ENCODE peak calls at places on chromosome 19, in five cellular contexts. W is astrocyte, S is PC-3, L is cardiac muscle cell, C is heart right ventricle. Z is an unnamed sample.

GRCh38 chr19:7973883-7974282 is 30.4 kb upstream of the TIMM44 start:
- DNase-seq in S (no peak), W (no peak), C (peak), L (no peak), Z (no peak)

GRCh38 chr19:51441410-51442390 is 16.6 kb downstream of the SIGLEC8 start:
- DNase-seq in W (no peak), L (no peak), C (no peak), S (peak), Z (no peak)

GRCh38 chr19:49591731-49592485 is 926 bp downstream of the PRR12 start:
- DNase-seq in L (peak), S (peak), W (no peak), C (peak), Z (no peak)

GRCh38 chr19:17757125-17757524 is 5.8 kb downstream of the FCHO1 start:
- DNase-seq in W (peak), L (no peak), S (peak), C (peak), Z (peak)

GRCh38 chr19:35347930-35348298 is 212 bp downstream of the FFAR1 start:
- DNase-seq in W (no peak), S (no peak), L (no peak), C (no peak), Z (no peak)

GRCh38 chr19:50357178-50358100 is 8.0 kb downstream of the NAPSA start:
- DNase-seq in S (peak), L (peak), C (peak), W (peak), Z (no peak)

GRCh38 chr19:28908941-28909340 is 304.0 kb downstream of the UQCRFS1 start:
- DNase-seq in C (no peak), L (no peak), W (no peak), S (no peak), Z (no peak)

GRCh38 chr19:23762884-23763711 is 4.4 kb upstream of the ZNF681 start:
- DNase-seq in C (peak), L (peak), W (peak), S (peak), Z (peak)

GRCh38 chr19:45790942-45791341 is 1.7 kb downstream of the DMWD start:
- DNase-seq in L (no peak), C (peak), S (no peak), W (no peak), Z (no peak)

GRCh38 chr19:13984875-13985741 is 21.0 kb downstream of the RFX1 start:
- DNase-seq in C (no peak), L (no peak), W (no peak), S (no peak), Z (no peak)

GRCh38 chr19:16737909-16738308 is 18.3 kb downstream of the NWD1 start:
- DNase-seq in W (no peak), L (no peak), C (no peak), S (no peak), Z (no peak)

GRCh38 chr19:33687761-33688656 is 66.3 kb downstream of the CHST8 start:
- DNase-seq in W (no peak), S (no peak), C (no peak), L (no peak), Z (no peak)

GRCh38 chr19:16315825-16316505 is 8.7 kb upstream of the KLF2 start:
- DNase-seq in C (peak), S (peak), W (peak), L (peak), Z (no peak)

GRCh38 chr19:35351441-35352176 is 3.9 kb downstream of the FFAR1 start:
- DNase-seq in W (no peak), S (no peak), C (no peak), L (no peak), Z (no peak)

GRCh38 chr19:46068345-46069258 is 27.8 kb upstream of the IGFL4 start:
- DNase-seq in C (no peak), W (peak), L (no peak), S (peak), Z (no peak)

GRCh38 chr19:52688335-52688734 is 46.5 kb downstream of the ZNF611 start:
- DNase-seq in W (no peak), L (no peak), S (no peak), C (no peak), Z (no peak)

GRCh38 chr19:28519950-28520861 is 692.7 kb downstream of the UQCRFS1 start:
- DNase-seq in W (peak), S (peak), L (no peak), C (no peak), Z (peak)

GRCh38 chr19:42461700-42462324 is 19.1 kb upstream of the CXCL17 start:
- DNase-seq in S (no peak), W (no peak), C (peak), L (no peak), Z (no peak)

GRCh38 chr19:37303591-37304171 is 67.2 kb upstream of the ZNF527 start:
- DNase-seq in S (no peak), W (no peak), L (peak), C (no peak), Z (no peak)

GRCh38 chr19:27860309-27860934 is 1352.5 kb downstream of the UQCRFS1 start:
- DNase-seq in W (no peak), C (no peak), L (no peak), S (no peak), Z (no peak)

GRCh38 chr19:56132316-56132822 is 8.7 kb upstream of the ZNF444 start:
- DNase-seq in C (peak), L (peak), S (no peak), W (peak), Z (no peak)

GRCh38 chr19:50759886-50760285 is 10.4 kb upstream of the GPR32 start:
- DNase-seq in S (peak), C (no peak), L (no peak), W (no peak), Z (no peak)

GRCh38 chr19:7941895-7942596 is 1.4 kb downstream of the TIMM44 start:
- DNase-seq in C (no peak), S (no peak), L (no peak), W (no peak), Z (no peak)

GRCh38 chr19:56170261-56170660 is 5.5 kb upstream of the GALP start:
- DNase-seq in W (peak), C (peak), L (no peak), S (peak), Z (no peak)

GRCh38 chr19:4185413-4186086 is 3.1 kb downstream of the ANKRD24 start:
- DNase-seq in C (no peak), L (no peak), S (no peak), W (no peak), Z (no peak)

GRCh38 chr19:46892252-46893179 is 31.7 kb downstream of the ARHGAP35 start:
- DNase-seq in C (no peak), S (no peak), W (no peak), L (no peak), Z (peak)

GRCh38 chr19:17772172-17772571 is 20.9 kb downstream of the FCHO1 start:
- DNase-seq in L (no peak), C (no peak), W (no peak), S (peak), Z (no peak)

DNA sequence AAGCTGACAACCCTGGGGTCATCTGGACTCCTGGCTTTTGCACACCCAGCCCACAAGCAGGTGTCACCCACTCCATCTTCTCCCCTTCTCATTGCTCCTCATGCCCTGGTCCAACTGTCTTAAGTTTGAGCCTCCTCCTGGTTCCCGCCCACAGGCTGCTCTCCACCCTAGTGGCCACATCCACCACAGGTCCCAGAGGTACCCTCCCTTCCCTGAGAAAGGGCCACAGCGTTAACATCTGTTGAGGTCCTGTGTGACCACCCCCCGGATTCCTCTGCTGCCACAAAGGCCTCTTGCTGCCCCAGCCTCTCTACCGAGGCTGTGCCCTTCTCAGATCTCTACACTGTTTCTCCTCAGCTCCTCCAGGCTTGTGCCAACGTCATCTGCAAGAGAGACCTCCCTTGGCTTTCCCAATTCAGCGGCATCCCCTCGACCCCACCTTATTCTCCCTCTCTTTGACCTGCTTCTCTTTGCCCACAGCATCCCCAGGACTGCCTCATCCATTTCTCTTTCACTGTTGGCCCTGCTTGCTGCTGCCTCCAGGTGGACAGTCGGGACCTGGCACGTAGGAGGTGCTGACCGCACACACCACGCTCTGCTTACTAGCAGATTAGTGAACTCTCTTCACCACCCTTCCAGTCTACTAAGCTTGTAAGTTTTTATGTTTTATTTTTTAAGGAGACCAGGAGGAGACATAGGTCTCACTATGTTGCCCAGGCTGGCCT is 33.3 kb downstream of the SUGP2 start:
- DNase-seq in C (no peak), L (no peak), S (no peak), W (no peak), Z (no peak)
- TF ChIP-seq CTCF in C (no peak), L (peak), S (peak), W (peak), Z (peak)

GRCh38 chr19:5593245-5593962 is 25.7 kb upstream of the TINCR start:
- DNase-seq in L (no peak), W (no peak), C (no peak), S (no peak), Z (no peak)
- TF ChIP-seq CTCF in L (no peak), W (no peak), C (no peak), S (no peak), Z (no peak)

GRCh38 chr19:9914315-9915207 is 21.8 kb downstream of the OLFM2 start:
- DNase-seq in S (peak), L (peak), W (peak), C (peak), Z (peak)
- TF ChIP-seq CTCF in S (peak), L (peak), W (peak), C (peak), Z (peak)

DNA sequence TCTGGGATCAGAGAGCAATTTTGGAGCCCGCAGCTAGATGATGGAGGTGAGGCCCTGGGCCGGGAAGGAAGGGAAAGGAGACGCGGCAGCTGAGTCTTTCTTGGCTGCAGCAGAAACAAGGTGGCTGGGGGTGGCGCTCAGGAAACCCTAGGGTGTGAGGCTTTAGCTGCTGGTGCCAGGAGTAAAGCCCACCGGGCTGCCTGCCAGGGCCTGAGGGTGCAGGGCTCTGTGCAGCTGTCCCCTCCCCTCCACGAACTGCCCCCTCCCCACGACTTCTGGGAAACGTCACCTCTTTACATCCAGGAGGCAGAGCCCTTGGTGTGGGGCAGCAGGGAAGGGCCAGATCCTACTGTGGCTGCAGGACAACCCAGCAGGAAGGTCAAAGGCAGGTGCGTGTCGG is 307.1 kb downstream of the ZNF536 start:
- DNase-seq in C (no peak), W (no peak), L (no peak), S (no peak), Z (no peak)
- TF ChIP-seq CTCF in C (no peak), W (no peak), L (no peak), S (no peak), Z (no peak)

GRCh38 chr19:15122331-15123030 is 15.3 kb downstream of the SYDE1 start:
- DNase-seq in L (no peak), C (no peak), W (no peak), S (no peak), Z (no peak)

GRCh38 chr19:15118248-15118647 is 11.0 kb downstream of the SYDE1 start:
- DNase-seq in W (no peak), S (no peak), C (no peak), L (no peak), Z (no peak)

GRCh38 chr19:15118789-15119494 is 11.7 kb downstream of the SYDE1 start:
- DNase-seq in S (no peak), L (no peak), W (no peak), C (no peak), Z (no peak)

GRCh38 chr19:15123031-15123890 is 16.1 kb downstream of the SYDE1 start:
- DNase-seq in S (no peak), L (no peak), W (no peak), C (no peak), Z (no peak)

DNA sequence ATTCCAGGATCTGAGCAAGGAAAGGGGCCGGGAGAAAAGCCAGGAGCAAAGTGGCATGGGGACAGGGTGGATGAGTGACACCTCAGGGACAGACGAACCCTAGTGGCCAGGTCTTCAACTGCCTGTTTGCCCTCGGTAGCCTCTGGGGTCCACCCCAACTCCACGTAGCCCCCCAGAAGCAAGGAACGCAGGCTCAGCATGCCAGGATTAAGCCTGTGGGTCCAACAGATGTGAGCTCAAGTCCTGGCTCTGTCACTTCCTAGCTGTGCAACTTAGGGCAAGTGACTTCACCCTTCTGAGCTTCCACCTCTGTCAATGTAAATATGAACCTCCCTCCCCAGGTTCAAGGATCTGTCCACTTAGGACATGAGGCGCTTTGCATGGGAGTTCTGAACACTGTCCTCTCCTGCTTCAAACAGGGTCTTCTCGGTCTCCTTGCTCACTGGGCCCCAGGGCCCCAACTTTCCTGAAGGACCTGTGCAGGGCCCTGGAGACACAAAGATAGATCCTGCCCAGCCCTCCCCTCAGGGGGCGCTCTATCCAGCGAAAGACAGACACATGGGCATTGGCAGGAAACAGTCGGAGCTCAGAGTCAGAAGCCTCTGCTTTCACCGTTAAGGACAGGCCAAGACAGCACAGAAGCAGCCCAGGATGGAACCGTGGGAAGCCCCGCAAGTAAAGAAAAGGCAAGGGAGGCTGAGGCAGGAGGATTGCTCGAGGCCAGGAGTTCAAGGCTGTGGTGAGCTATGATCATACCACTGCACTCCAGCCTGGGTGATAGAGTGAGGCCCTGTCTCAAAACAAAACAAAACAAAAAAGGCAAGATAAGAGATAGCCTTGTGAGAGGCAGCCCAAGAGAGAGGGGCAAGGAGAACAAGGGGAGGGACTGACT is 13.2 kb downstream of the SYDE1 start:
- DNase-seq in W (no peak), S (no peak), C (no peak), L (no peak), Z (no peak)
- TF ChIP-seq CTCF in W (no peak), S (no peak), C (no peak), L (peak), Z (no peak)

DNA sequence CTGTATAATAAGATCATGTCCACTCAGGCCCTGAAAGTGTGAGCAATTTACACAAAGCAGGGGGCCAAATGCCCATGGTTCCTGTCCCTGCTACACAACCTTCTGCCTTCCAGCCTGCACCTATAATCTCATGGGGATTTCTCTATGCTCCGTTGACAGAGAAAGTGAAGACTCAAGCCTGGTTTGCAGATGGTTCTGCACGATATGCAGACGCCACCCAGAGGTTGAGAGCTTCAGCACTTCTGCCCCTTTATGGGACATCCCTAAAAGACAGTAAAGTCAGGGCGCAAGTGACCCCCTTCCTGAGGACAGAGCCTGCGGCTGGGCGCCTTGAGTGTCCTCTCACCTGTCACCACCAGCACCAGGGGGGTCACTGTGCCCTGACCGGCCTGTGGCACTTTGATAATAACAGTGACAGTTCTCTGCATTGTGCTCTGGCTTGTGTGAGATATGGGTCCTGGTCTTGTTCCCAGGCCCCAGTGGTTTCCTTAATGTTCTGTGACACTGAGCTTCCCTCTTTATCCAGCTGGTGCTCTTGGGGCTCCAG is 15.1 kb downstream of the LILRA5 start:
- DNase-seq in S (peak), L (no peak), W (no peak), C (no peak), Z (no peak)
- TF ChIP-seq CTCF in S (no peak), L (no peak), W (no peak), C (no peak), Z (no peak)

GRCh38 chr19:10132848-10133350 is 13.2 kb upstream of the EIF3G start:
- DNase-seq in C (no peak), W (no peak), L (no peak), S (no peak), Z (no peak)
- TF ChIP-seq CTCF in C (no peak), W (no peak), L (no peak), S (no peak), Z (no peak)

GRCh38 chr19:39412867-39413268 is 399 bp downstream of the PLEKHG2 start:
- DNase-seq in W (no peak), S (no peak), C (no peak), L (no peak), Z (no peak)
- TF ChIP-seq CTCF in W (no peak), S (peak), C (peak), L (no peak), Z (no peak)